ENCODE peak calls at places on chromosomes 16 and 17, in ten cellular contexts. O is HEK293T; Z is fibroblast of the conjunctiva; H is activated CD4-positive, alpha-beta T cell treated with anti-CD3 and anti-CD28 coated beads for 48 hours; M is activated CD4-positive, CD25-positive, alpha-beta regulatory T cell treated with anti-CD3 and anti-CD28 coated beads, Interleukin-2, amount 50 U/mL, for 16 hours; C is heart right ventricle; S is hippocampal formation; Y is neural progenitor cell; T is OCI-LY7; B is activated naive CD4-positive, alpha-beta T cell. D is an unnamed sample.

GRCh38 chr17:80845121-80845862 is 146.3 kb upstream of the CHMP6 start:
- DNase-seq in O (no peak), Z (no peak), H (no peak), M (no peak), C (no peak), S (no peak), Y (no peak), T (peak), B (no peak), D (no peak)

GRCh38 chr17:28199115-28199514 is 119.9 kb upstream of the TMEM97 start:
- DNase-seq in O (no peak), Z (no peak), H (no peak), M (no peak), C (no peak), S (no peak), Y (no peak), T (no peak), B (no peak), D (no peak)

GRCh38 chr16:59697746-59698145 is 963.6 kb upstream of the GOT2 start:
- DNase-seq in O (no peak), Z (no peak), H (no peak), M (no peak), C (no peak), S (no peak), Y (no peak), T (no peak), B (no peak), D (no peak)

GRCh38 chr17:45388604-45389325 is 43.9 kb downstream of the ARHGAP27 start:
- DNase-seq in O (no peak), Z (no peak), H (no peak), M (no peak), C (no peak), S (no peak), Y (no peak), T (no peak), B (no peak), D (no peak)

GRCh38 chr16:4450430-4450829 is 24.0 kb downstream of the NMRAL1 start:
- DNase-seq in O (no peak), Z (no peak), H (no peak), M (no peak), C (no peak), S (no peak), Y (no peak), T (no peak), B (no peak), D (no peak)

GRCh38 chr17:82998637-82999036 is 80.8 kb upstream of the METRNL start:
- DNase-seq in O (no peak), Z (no peak), H (no peak), M (no peak), C (no peak), S (no peak), Y (no peak), T (no peak), B (no peak), D (no peak)

GRCh38 chr17:76997981-76998531 is 129.9 kb downstream of the MGAT5B start:
- DNase-seq in O (no peak), Z (no peak), H (peak), M (peak), C (no peak), S (no peak), Y (no peak), T (peak), B (no peak), D (peak)

GRCh38 chr16:1311212-1311737 is 1.8 kb downstream of the UBE2I start:
- DNase-seq in O (no peak), Z (no peak), H (no peak), M (no peak), C (no peak), S (no peak), Y (peak), T (no peak), B (no peak), D (no peak)

GRCh38 chr16:17237350-17237944 is 233.3 kb downstream of the XYLT1 start:
- DNase-seq in O (no peak), Z (no peak), H (no peak), M (no peak), C (no peak), S (no peak), Y (no peak), T (no peak), B (no peak), D (no peak)

GRCh38 chr16:3793161-3793576 is 75.8 kb upstream of the TRAP1 start:
- DNase-seq in O (no peak), Z (no peak), H (no peak), M (no peak), C (no peak), S (no peak), Y (no peak), T (no peak), B (no peak), D (no peak)

GRCh38 chr17:78374631-78375274 is 3.7 kb upstream of the PGS1 start:
- DNase-seq in O (no peak), Z (no peak), H (no peak), M (no peak), C (peak), S (no peak), Y (peak), T (no peak), B (no peak), D (no peak)

GRCh38 chr17:17998934-17999333 is 26.3 kb downstream of the DRC3 start:
- DNase-seq in O (no peak), Z (no peak), H (no peak), M (no peak), C (no peak), S (no peak), Y (no peak), T (no peak), B (no peak), D (no peak)

GRCh38 chr17:37083461-37083860 is 134.7 kb downstream of the AATF start:
- DNase-seq in O (no peak), Z (no peak), H (no peak), M (no peak), C (no peak), S (no peak), Y (no peak), T (no peak), B (no peak), D (no peak)

GRCh38 chr16:27461483-27462171 is 59.7 kb downstream of the IL21R start:
- DNase-seq in O (no peak), Z (no peak), H (no peak), M (no peak), C (no peak), S (no peak), Y (no peak), T (no peak), B (no peak), D (no peak)

GRCh38 chr17:49687878-49688491 is 10.1 kb upstream of the SPOP start:
- DNase-seq in O (no peak), Z (no peak), H (no peak), M (no peak), C (no peak), S (no peak), Y (no peak), T (peak), B (no peak), D (no peak)

GRCh38 chr16:56914896-56915295 is 17.0 kb upstream of the HERPUD1 start:
- DNase-seq in O (no peak), Z (no peak), H (no peak), M (no peak), C (no peak), S (no peak), Y (no peak), T (no peak), B (no peak), D (no peak)

GRCh38 chr17:80203448-80204092 is 16.6 kb downstream of the SGSH start:
- DNase-seq in O (no peak), Z (no peak), H (no peak), M (no peak), C (no peak), S (no peak), Y (no peak), T (peak), B (no peak), D (no peak)

GRCh38 chr17:46167826-46168569 is 25.2 kb downstream of the KANSL1 start:
- DNase-seq in O (no peak), Z (peak), H (no peak), M (no peak), C (no peak), S (no peak), Y (no peak), T (no peak), B (no peak), D (no peak)

GRCh38 chr17:7253082-7253481 is 1.1 kb downstream of the ELP5 start:
- DNase-seq in O (no peak), Z (no peak), H (no peak), M (no peak), C (no peak), S (no peak), Y (no peak), T (no peak), B (no peak), D (no peak)

GRCh38 chr17:73747221-73748002 is 103.2 kb upstream of the SDK2 start:
- DNase-seq in O (no peak), Z (no peak), H (no peak), M (no peak), C (peak), S (no peak), Y (no peak), T (no peak), B (no peak), D (no peak)

GRCh38 chr17:27455914-27456680 is at the start of gene KSR1:
- DNase-seq in O (peak), Z (peak), H (peak), M (peak), C (peak), S (peak), Y (peak), T (peak), B (peak), D (peak)

GRCh38 chr16:75087040-75087979 is 29.3 kb downstream of the LDHD start:
- DNase-seq in O (no peak), Z (peak), H (no peak), M (no peak), C (peak), S (no peak), Y (no peak), T (no peak), B (no peak), D (no peak)

GRCh38 chr17:42133461-42134041 is 10.9 kb downstream of the HSPB9 start:
- DNase-seq in O (no peak), Z (no peak), H (peak), M (no peak), C (no peak), S (no peak), Y (no peak), T (peak), B (no peak), D (no peak)

GRCh38 chr16:75238853-75239371 is 12.5 kb downstream of the BCAR1 start:
- DNase-seq in O (no peak), Z (no peak), H (no peak), M (no peak), C (no peak), S (no peak), Y (no peak), T (no peak), B (no peak), D (no peak)

GRCh38 chr17:6494239-6494941 is 50.1 kb downstream of the PIMREG start:
- DNase-seq in O (no peak), Z (no peak), H (no peak), M (no peak), C (no peak), S (no peak), Y (no peak), T (no peak), B (no peak), D (no peak)

GRCh38 chr17:82200743-82201497 is 11.7 kb downstream of the CCDC57 start:
- DNase-seq in O (no peak), Z (no peak), H (peak), M (peak), C (no peak), S (no peak), Y (no peak), T (no peak), B (no peak), D (peak)

GRCh38 chr17:61411944-61412859 is 12.6 kb downstream of the TBX2 start:
- DNase-seq in O (peak), Z (peak), H (peak), M (peak), C (peak), S (peak), Y (peak), T (peak), B (peak), D (peak)

GRCh38 chr17:75400326-75400939 is 5.0 kb downstream of the GRB2 start:
- DNase-seq in O (no peak), Z (no peak), H (no peak), M (no peak), C (no peak), S (no peak), Y (no peak), T (no peak), B (no peak), D (no peak)

GRCh38 chr16:75011634-75012307 is 12.9 kb downstream of the ZNRF1 start:
- DNase-seq in O (no peak), Z (peak), H (peak), M (peak), C (no peak), S (no peak), Y (no peak), T (no peak), B (no peak), D (no peak)

GRCh38 chr16:89392881-89393730 is 97.3 kb downstream of the ANKRD11 start:
- DNase-seq in O (no peak), Z (no peak), H (no peak), M (no peak), C (no peak), S (no peak), Y (no peak), T (no peak), B (no peak), D (no peak)

GRCh38 chr17:47252209-47252608 is 1.4 kb upstream of the ITGB3 start:
- DNase-seq in O (no peak), Z (no peak), H (no peak), M (no peak), C (no peak), S (no peak), Y (no peak), T (no peak), B (no peak), D (no peak)

GRCh38 chr16:54048994-54049929 is 237.3 kb downstream of the IRX3 start:
- DNase-seq in O (no peak), Z (no peak), H (no peak), M (no peak), C (no peak), S (no peak), Y (peak), T (no peak), B (no peak), D (no peak)